ENCODE peak calls at places on chromosome 15, in seven cellular contexts. B, P, A, S, T, O and M are unnamed samples.
A peak's percentile ranks its signal among the peaks of the same experiment; 100 is the strongest.

GRCh38 chr15:78540135-78540954 is at the start of gene PSMA4:
- DNase-seq in B (peak; percentile 67), P (peak; percentile 97), A (peak; percentile 88), S (peak; percentile 73), T (peak; percentile 92), O (peak; percentile 92), M (no peak)

GRCh38 chr15:76340198-76340801 is 3.7 kb downstream of the ISL2 start:
- DNase-seq in B (no peak), P (peak; percentile 37), A (no peak), S (no peak), T (no peak), O (no peak), M (no peak)

GRCh38 chr15:52103217-52104207 is 9.1 kb downstream of the BCL2L10 start:
- DNase-seq in B (peak; percentile 75), P (peak; percentile 69), A (no peak), S (no peak), T (no peak), O (peak; percentile 63), M (no peak)

GRCh38 chr15:77915261-77915960 is 162.1 kb downstream of the TBC1D2B start:
- DNase-seq in B (no peak), P (no peak), A (no peak), S (no peak), T (peak; percentile 27), O (no peak), M (no peak)

GRCh38 chr15:74434260-74434915 is 630 bp upstream of the SEMA7A start:
- DNase-seq in B (no peak), P (no peak), A (no peak), S (no peak), T (no peak), O (no peak), M (no peak)

GRCh38 chr15:44883219-44883900 is 73.1 kb upstream of the TERB2 start:
- DNase-seq in B (no peak), P (no peak), A (no peak), S (no peak), T (no peak), O (no peak), M (no peak)

GRCh38 chr15:39767921-39768320 is 14.7 kb downstream of the FSIP1 start:
- DNase-seq in B (no peak), P (no peak), A (no peak), S (no peak), T (no peak), O (no peak), M (no peak)

GRCh38 chr15:56772868-56773639 is 39.7 kb upstream of the ZNF280D start:
- DNase-seq in B (no peak), P (peak; percentile 16), A (no peak), S (no peak), T (no peak), O (no peak), M (no peak)

GRCh38 chr15:100216177-100216576 is 125.6 kb downstream of the ADAMTS17 start:
- DNase-seq in B (no peak), P (no peak), A (no peak), S (no peak), T (no peak), O (peak; percentile 51), M (no peak)

GRCh38 chr15:41817327-41817726 is 10.6 kb upstream of the JMJD7 start:
- DNase-seq in B (no peak), P (no peak), A (no peak), S (no peak), T (no peak), O (no peak), M (no peak)

GRCh38 chr15:91942676-91943417 is 89.3 kb downstream of the SLCO3A1 start:
- DNase-seq in B (peak; percentile 22), P (no peak), A (no peak), S (no peak), T (no peak), O (peak; percentile 95), M (no peak)

GRCh38 chr15:20367093-20367492 is 174.5 kb downstream of the GOLGA6L6 start:
- DNase-seq in B (no peak), P (no peak), A (no peak), S (no peak), T (no peak), O (no peak), M (no peak)

GRCh38 chr15:56523521-56523920 is 58.6 kb upstream of the MNS1 start:
- DNase-seq in B (no peak), P (no peak), A (no peak), S (no peak), T (no peak), O (no peak), M (no peak)

GRCh38 chr15:61228025-61228901 is 839 bp downstream of the RORA start:
- DNase-seq in B (no peak), P (peak; percentile 19), A (no peak), S (no peak), T (peak; percentile 41), O (peak; percentile 6), M (no peak)

GRCh38 chr15:38671675-38672141 is 107.1 kb upstream of the RASGRP1 start:
- DNase-seq in B (no peak), P (no peak), A (no peak), S (no peak), T (no peak), O (no peak), M (no peak)

GRCh38 chr15:91593081-91593480 is 260.4 kb upstream of the SLCO3A1 start:
- DNase-seq in B (no peak), P (no peak), A (no peak), S (no peak), T (no peak), O (no peak), M (no peak)

GRCh38 chr15:67358812-67359211 is 104.2 kb downstream of the IQCH start:
- DNase-seq in B (no peak), P (no peak), A (no peak), S (no peak), T (no peak), O (no peak), M (no peak)

GRCh38 chr15:64842099-64842940 is 605 bp downstream of the PLEKHO2 start:
- DNase-seq in B (no peak), P (peak; percentile 58), A (no peak), S (no peak), T (no peak), O (peak; percentile 42), M (no peak)

GRCh38 chr15:25799906-25800700 is 63.0 kb downstream of the ATP10A start:
- DNase-seq in B (no peak), P (no peak), A (no peak), S (no peak), T (no peak), O (no peak), M (no peak)

GRCh38 chr15:51314391-51315337 is 23.7 kb downstream of the CYP19A1 start:
- DNase-seq in B (no peak), P (no peak), A (no peak), S (no peak), T (no peak), O (peak; percentile 30), M (no peak)

GRCh38 chr15:64703632-64703959 is 71.8 kb downstream of the RBPMS2 start:
- DNase-seq in B (no peak), P (no peak), A (no peak), S (no peak), T (no peak), O (no peak), M (no peak)

GRCh38 chr15:74207652-74208440 is 5.3 kb upstream of the STRA6 start:
- DNase-seq in B (no peak), P (no peak), A (no peak), S (no peak), T (no peak), O (no peak), M (no peak)

GRCh38 chr15:70559223-70559823 is 204.0 kb downstream of the UACA start:
- DNase-seq in B (no peak), P (peak; percentile 15), A (peak; percentile 61), S (no peak), T (no peak), O (peak; percentile 38), M (no peak)

GRCh38 chr15:62534996-62535395 is 369.9 kb upstream of the C2CD4B start:
- DNase-seq in B (no peak), P (no peak), A (no peak), S (no peak), T (no peak), O (no peak), M (no peak)

GRCh38 chr15:39468341-39468740 is 112.5 kb upstream of the THBS1 start:
- DNase-seq in B (no peak), P (no peak), A (no peak), S (no peak), T (no peak), O (no peak), M (no peak)

GRCh38 chr15:29086001-29086400 is 183.6 kb downstream of the NSMCE3 start:
- DNase-seq in B (no peak), P (no peak), A (no peak), S (no peak), T (peak; percentile 35), O (no peak), M (no peak)

GRCh38 chr15:35043380-35044095 is 41.6 kb downstream of the NANOGP8 start:
- DNase-seq in B (no peak), P (no peak), A (no peak), S (no peak), T (no peak), O (no peak), M (no peak)

GRCh38 chr15:78084359-78084750 is 6.8 kb upstream of the TBC1D2B start:
- DNase-seq in B (no peak), P (no peak), A (no peak), S (no peak), T (peak; percentile 37), O (no peak), M (no peak)

GRCh38 chr15:75348563-75349350 is 1.9 kb downstream of the NEIL1 start:
- DNase-seq in B (no peak), P (no peak), A (no peak), S (no peak), T (no peak), O (no peak), M (no peak)

GRCh38 chr15:27827336-27827735 is 271.8 kb downstream of the OCA2 start:
- DNase-seq in B (no peak), P (no peak), A (no peak), S (no peak), T (no peak), O (no peak), M (no peak)